ENCODE peak calls at places on chromosomes 5 and 9, in seven cellular contexts. A is mesendoderm, F is IMR-90, Q is neuronal stem cell, C is mesenchymal stem cell, B is H1, G is trophoblast cell. T is an unnamed sample.

GRCh38 chr5:78269088-78269703 is 25.3 kb downstream of the AP3B1 start:
- DNase-seq in A (no peak), F (peak), Q (no peak), C (peak), B (no peak), G (peak), T (no peak)

GRCh38 chr5:96885518-96886338 is 9.4 kb downstream of the ERAP2 start:
- DNase-seq in A (no peak), F (no peak), Q (no peak), C (no peak), B (no peak), G (no peak), T (no peak)

GRCh38 chr9:97312556-97312955 is 5.1 kb downstream of the CCDC180 start:
- DNase-seq in A (no peak), F (no peak), Q (no peak), C (no peak), B (no peak), G (no peak), T (no peak)

GRCh38 chr9:96348261-96348660 is 35.2 kb downstream of the SLC35D2 start:
- DNase-seq in A (peak), F (no peak), Q (no peak), C (no peak), B (no peak), G (no peak), T (no peak)

GRCh38 chr9:9855503-9856078 is 757.2 kb downstream of the PTPRD start:
- DNase-seq in A (no peak), F (no peak), Q (no peak), C (no peak), B (no peak), G (no peak), T (peak)

GRCh38 chr5:180175015-180175431 is 34.0 kb downstream of the RASGEF1C start:
- DNase-seq in A (no peak), F (no peak), Q (no peak), C (no peak), B (no peak), G (no peak), T (no peak)

GRCh38 chr5:77301447-77301878 is 91.0 kb downstream of the PDE8B start:
- DNase-seq in A (no peak), F (peak), Q (no peak), C (peak), B (no peak), G (peak), T (no peak)

GRCh38 chr5:111973946-111974345 is 217.0 kb upstream of the NREP start:
- DNase-seq in A (no peak), F (no peak), Q (no peak), C (no peak), B (no peak), G (no peak), T (no peak)

GRCh38 chr5:73447234-73448071 is 1.1 kb downstream of the FOXD1 start:
- DNase-seq in A (peak), F (peak), Q (no peak), C (peak), B (no peak), G (peak), T (peak)

GRCh38 chr5:174970502-174970901 is 246.1 kb downstream of the MSX2 start:
- DNase-seq in A (no peak), F (no peak), Q (no peak), C (no peak), B (no peak), G (no peak), T (no peak)

GRCh38 chr9:2655411-2655901 is 33.9 kb downstream of the VLDLR start:
- DNase-seq in A (no peak), F (peak), Q (no peak), C (peak), B (no peak), G (peak), T (no peak)

GRCh38 chr5:111214343-111214742 is 9.8 kb upstream of the CAMK4 start:
- DNase-seq in A (no peak), F (no peak), Q (no peak), C (no peak), B (no peak), G (no peak), T (no peak)

GRCh38 chr9:136572003-136572595 is 26.3 kb upstream of the NOTCH1 start:
- DNase-seq in A (peak), F (peak), Q (peak), C (peak), B (peak), G (no peak), T (peak)

GRCh38 chr5:160280384-160281090 is 31.8 kb downstream of the CCNJL start:
- DNase-seq in A (no peak), F (no peak), Q (no peak), C (no peak), B (no peak), G (no peak), T (no peak)

GRCh38 chr9:70412678-70413426 is 1.6 kb downstream of the KLF9 start:
- DNase-seq in A (peak), F (peak), Q (no peak), C (peak), B (no peak), G (peak), T (peak)

GRCh38 chr5:142826741-142827492 is 56.7 kb downstream of the ARHGAP26 start:
- DNase-seq in A (no peak), F (peak), Q (no peak), C (no peak), B (no peak), G (peak), T (no peak)

GRCh38 chr5:75277463-75277862 is 40.8 kb upstream of the ANKRD31 start:
- DNase-seq in A (peak), F (no peak), Q (no peak), C (no peak), B (no peak), G (peak), T (no peak)

GRCh38 chr9:112728401-112728800 is 10.5 kb upstream of the INIP start:
- DNase-seq in A (no peak), F (no peak), Q (no peak), C (no peak), B (no peak), G (no peak), T (no peak)
- H3K4ac ChIP-seq in A (no peak), F (no peak), Q (no peak), C (no peak), B (no peak), G (no peak), T (no peak)

GRCh38 chr9:108244676-108245075 is 611.1 kb downstream of the ACTL7B start:
- DNase-seq in A (no peak), F (no peak), Q (no peak), C (no peak), B (no peak), G (no peak), T (no peak)

GRCh38 chr9:108245901-108246300 is 609.9 kb downstream of the ACTL7B start:
- DNase-seq in A (no peak), F (no peak), Q (no peak), C (peak), B (no peak), G (no peak), T (no peak)

GRCh38 chr9:108241384-108241783 is 614.4 kb downstream of the ACTL7B start:
- DNase-seq in A (peak), F (no peak), Q (peak), C (no peak), B (no peak), G (no peak), T (no peak)

DNA sequence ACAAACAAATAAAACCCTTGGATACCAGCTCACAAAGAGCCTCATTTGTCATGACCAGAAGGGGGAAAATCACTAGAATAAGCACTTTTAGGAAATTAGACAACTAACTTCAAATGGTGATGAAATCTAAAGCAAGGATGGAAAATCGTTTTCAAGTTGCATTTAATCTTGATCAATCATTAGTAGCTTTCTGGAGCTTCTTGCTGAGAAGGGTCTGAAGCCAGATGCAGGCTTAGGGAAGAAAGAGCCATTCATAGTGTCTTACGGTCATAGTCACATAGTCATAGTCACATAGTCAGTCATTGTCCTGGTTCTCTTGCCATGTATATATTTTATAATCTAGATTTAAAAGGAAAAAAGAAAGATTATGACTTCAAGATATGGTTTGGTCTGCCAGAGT is 610.5 kb downstream of the ACTL7B start:
- DNase-seq in A (no peak), F (no peak), Q (no peak), C (peak), B (no peak), G (no peak), T (no peak)
- H2BK5ac ChIP-seq in A (no peak), F (no peak), Q (no peak), C (no peak), B (no peak), G (no peak), T (no peak)

GRCh38 chr5:66410056-66410455 is 186.1 kb upstream of the MAST4 start:
- DNase-seq in A (no peak), F (no peak), Q (no peak), C (no peak), B (no peak), G (no peak), T (no peak)
- H3K4ac ChIP-seq in A (no peak), F (no peak), Q (no peak), C (no peak), B (no peak), G (no peak), T (no peak)

DNA sequence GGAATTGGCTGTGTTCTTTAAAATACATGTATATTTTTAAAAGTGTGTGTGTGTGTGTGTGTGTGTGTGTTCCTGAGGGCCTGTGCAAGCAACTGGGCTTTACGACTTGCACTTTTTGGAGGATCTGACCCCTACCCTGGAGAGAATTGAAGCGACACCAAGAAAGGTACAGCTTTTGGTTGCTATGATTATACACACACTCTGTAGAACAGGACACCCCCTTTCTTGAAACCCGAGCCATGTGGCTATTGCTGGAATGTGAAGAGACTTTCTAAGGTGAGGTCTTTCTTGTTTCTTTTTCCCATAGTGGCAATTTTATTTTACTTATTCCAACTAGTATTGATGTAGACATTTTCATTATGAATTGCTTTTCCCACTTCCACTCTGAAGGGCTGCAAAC is 1.0 kb downstream of the SHISAL2B start:
- DNase-seq in A (peak), F (no peak), Q (peak), C (no peak), B (no peak), G (no peak), T (no peak)
- H2BK5ac ChIP-seq in A (peak), F (no peak), Q (no peak), C (no peak), B (no peak), G (no peak), T (no peak)

DNA sequence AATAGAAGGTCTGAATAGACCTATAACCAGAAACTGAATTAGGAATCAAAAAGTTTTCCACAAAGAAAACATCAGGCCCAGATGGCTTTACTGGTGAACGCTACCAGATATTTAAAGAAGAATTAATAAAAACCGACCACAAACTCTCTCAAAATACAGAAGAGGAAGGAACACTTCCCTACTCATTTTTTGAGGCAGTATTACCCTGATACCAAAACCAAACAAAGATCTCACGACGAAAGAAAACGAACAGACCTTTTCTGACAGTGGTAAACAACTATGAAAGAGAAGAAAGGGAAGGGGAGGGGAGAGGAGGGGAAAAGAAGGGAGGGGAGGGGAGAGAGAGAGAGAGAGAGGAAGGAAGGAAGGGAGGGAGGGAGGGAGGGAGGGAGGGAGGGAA is 13.5 kb downstream of the B4GALT1 start:
- DNase-seq in A (no peak), F (no peak), Q (no peak), C (no peak), B (no peak), G (no peak), T (no peak)
- H3K4ac ChIP-seq in A (no peak), F (no peak), Q (no peak), C (no peak), B (no peak), G (no peak), T (no peak)

DNA sequence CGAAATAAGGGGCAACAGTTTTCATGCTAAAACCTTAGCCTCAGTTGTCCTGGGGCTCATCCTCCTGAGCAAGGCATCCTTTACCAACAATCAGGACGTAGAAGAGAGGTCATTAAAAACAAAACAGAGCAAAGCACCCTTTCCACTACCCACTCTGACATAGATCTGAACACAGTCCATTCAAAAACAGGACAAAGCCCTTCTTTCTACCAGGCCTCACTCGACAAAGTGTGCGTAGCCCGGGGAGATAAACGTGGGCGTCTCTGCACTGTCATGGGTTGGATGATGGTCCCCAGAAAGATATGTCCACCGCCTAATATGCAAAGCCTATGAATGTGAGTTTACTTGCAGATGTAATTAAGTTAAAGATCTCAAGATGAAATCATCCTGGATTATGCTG is 60.6 kb upstream of the TAS2R1 start:
- DNase-seq in A (no peak), F (no peak), Q (no peak), C (no peak), B (no peak), G (no peak), T (no peak)
- H2BK5ac ChIP-seq in A (no peak), F (no peak), Q (no peak), C (no peak), B (no peak), G (no peak), T (no peak)

GRCh38 chr9:133945314-133945975 is 46.7 kb downstream of the VAV2 start:
- DNase-seq in A (no peak), F (no peak), Q (no peak), C (no peak), B (no peak), G (no peak), T (no peak)
- H3K4ac ChIP-seq in A (no peak), F (no peak), Q (no peak), C (no peak), B (no peak), G (peak), T (no peak)

DNA sequence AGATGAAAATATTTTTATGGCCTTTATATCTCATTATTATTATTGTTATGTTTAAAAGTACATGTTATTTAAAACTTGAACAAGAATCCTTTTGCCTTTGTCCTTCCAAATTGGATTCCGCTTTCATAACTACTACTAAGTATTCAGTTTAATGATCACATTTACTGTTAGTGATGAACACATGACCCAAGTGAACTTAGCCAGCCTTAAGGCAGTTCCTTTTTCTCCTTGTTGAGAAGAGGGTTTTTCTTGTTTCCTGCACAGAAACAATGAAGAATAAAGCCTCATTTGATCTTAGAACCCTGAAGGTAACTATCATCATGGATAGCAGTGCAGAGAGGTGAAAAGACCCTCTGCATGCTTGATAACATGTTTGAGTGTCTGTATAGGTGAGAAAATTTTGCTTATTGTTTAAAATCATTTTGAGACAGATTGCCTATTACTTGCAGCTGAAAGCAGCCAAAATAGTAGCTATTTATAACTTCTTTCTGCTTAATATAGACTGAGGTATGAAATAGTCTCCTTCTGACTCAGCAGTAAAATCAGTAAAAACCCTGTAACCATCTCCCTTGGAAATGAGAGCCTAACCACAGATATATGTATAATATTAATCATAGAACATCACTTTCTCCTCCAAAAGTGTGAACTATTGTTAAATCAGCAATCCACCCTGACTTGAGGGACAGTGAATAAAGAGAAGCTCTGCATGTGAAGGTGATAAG is 266.2 kb downstream of the SPATA31D1 start:
- DNase-seq in A (no peak), F (peak), Q (no peak), C (no peak), B (no peak), G (no peak), T (no peak)
- H2BK5ac ChIP-seq in A (no peak), F (no peak), Q (no peak), C (no peak), B (no peak), G (no peak), T (no peak)

GRCh38 chr9:98929866-98930265 is 13.8 kb upstream of the COL15A1 start:
- DNase-seq in A (no peak), F (peak), Q (no peak), C (peak), B (no peak), G (peak), T (no peak)

GRCh38 chr9:98926016-98926415 is 17.7 kb upstream of the COL15A1 start:
- DNase-seq in A (no peak), F (peak), Q (no peak), C (no peak), B (no peak), G (no peak), T (no peak)

GRCh38 chr9:98924971-98925820 is 18.5 kb upstream of the COL15A1 start:
- DNase-seq in A (no peak), F (no peak), Q (no peak), C (peak), B (no peak), G (peak), T (no peak)

GRCh38 chr9:98929096-98929495 is 14.6 kb upstream of the COL15A1 start:
- DNase-seq in A (no peak), F (peak), Q (no peak), C (no peak), B (no peak), G (no peak), T (no peak)

GRCh38 chr9:98927724-98928123 is 16.0 kb upstream of the COL15A1 start:
- DNase-seq in A (no peak), F (no peak), Q (no peak), C (no peak), B (no peak), G (no peak), T (no peak)
- H3K4ac ChIP-seq in A (no peak), F (no peak), Q (no peak), C (no peak), B (no peak), G (no peak), T (no peak)

DNA sequence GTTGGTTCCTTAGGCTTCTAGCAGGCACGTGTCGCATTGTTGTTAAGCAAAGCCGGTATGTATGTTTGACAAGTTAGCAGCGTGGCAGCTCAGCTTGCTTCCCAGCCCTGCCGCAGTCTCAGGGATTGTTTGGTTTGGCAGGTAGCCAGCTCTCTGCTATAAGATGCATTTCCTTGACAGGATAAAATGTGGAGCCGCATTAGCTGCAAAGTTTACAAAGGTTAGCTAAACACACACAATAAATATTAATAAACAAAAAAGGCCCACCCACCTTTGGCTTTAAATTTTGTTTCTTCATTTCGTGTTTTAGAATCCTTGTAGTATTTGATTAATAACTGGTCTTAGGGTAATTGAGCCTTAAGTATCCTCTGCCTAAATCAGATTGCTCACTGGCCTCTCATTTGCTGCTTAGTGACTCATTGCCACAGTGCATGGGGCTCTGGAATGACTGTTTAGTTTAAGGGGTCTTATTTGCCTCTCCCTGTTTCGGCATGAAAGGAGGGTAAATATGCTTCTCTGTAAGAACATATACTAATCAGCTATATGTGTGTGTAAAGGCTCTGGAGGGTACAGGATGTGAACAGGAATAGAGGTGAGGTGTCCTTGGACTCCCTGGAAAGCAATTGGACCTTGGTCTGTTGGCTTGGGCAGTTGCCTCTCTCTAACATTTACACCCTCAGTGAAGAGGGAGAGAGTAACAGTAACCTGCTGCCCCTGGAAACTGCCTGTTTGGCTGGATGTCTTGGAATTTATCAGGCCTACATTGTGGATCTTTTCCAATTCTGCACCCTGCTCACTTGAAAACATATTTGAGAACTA is 122.0 kb downstream of the GDNF start:
- DNase-seq in A (peak), F (peak), Q (no peak), C (peak), B (no peak), G (no peak), T (no peak)
- H2BK5ac ChIP-seq in A (no peak), F (no peak), Q (no peak), C (no peak), B (no peak), G (no peak), T (no peak)

T was measured in H9.